ENCODE peak calls at places on chromosomes 1 and 21, in four cellular contexts. One of them, this sample, is unnamed.

GRCh38 chr1:66750578-66750977 is 1.7 kb upstream of the DYNLT5 start:
- DNase-seq in fibroblast of lung: no peak
- DNase-seq in stomach: no peak
- DNase-seq in iPS DF 19.7: no peak
- DNase-seq in this sample: no peak

GRCh38 chr1:60942291-60942690 is 140.1 kb upstream of the NFIA start:
- DNase-seq in fibroblast of lung: no peak
- DNase-seq in stomach: no peak
- DNase-seq in iPS DF 19.7: no peak
- DNase-seq in this sample: no peak

GRCh38 chr1:204712718-204713430 is 27.3 kb upstream of the LRRN2 start:
- DNase-seq in stomach: no peak
- DNase-seq in fibroblast of lung: no peak
- DNase-seq in iPS DF 19.7: no peak
- DNase-seq in this sample: no peak

GRCh38 chr21:15754640-15755039 is 24.9 kb downstream of the USP25 start:
- DNase-seq in stomach: no peak
- DNase-seq in fibroblast of lung: peak
- DNase-seq in iPS DF 19.7: no peak
- DNase-seq in this sample: no peak

GRCh38 chr21:41766883-41767605 is at the start of gene RIPK4:
- DNase-seq in stomach: peak
- DNase-seq in iPS DF 19.7: no peak
- DNase-seq in fibroblast of lung: no peak
- DNase-seq in this sample: no peak

GRCh38 chr1:192889082-192889481 is 80.2 kb downstream of the RGS2 start:
- DNase-seq in stomach: no peak
- DNase-seq in iPS DF 19.7: no peak
- DNase-seq in fibroblast of lung: no peak
- DNase-seq in this sample: no peak

GRCh38 chr1:230167419-230167852 is 100.4 kb downstream of the GALNT2 start:
- DNase-seq in iPS DF 19.7: peak
- DNase-seq in fibroblast of lung: peak
- DNase-seq in stomach: no peak
- DNase-seq in this sample: no peak

GRCh38 chr1:43205671-43206070 is 33.5 kb downstream of the CFAP57 start:
- DNase-seq in iPS DF 19.7: no peak
- DNase-seq in fibroblast of lung: peak
- DNase-seq in stomach: no peak
- DNase-seq in this sample: no peak

GRCh38 chr1:214335567-214335966 is 54.6 kb downstream of the SMYD2 start:
- DNase-seq in iPS DF 19.7: no peak
- DNase-seq in fibroblast of lung: no peak
- DNase-seq in stomach: no peak
- DNase-seq in this sample: no peak

GRCh38 chr1:96756789-96757188 is 35.2 kb downstream of the PTBP2 start:
- DNase-seq in fibroblast of lung: no peak
- DNase-seq in stomach: no peak
- DNase-seq in iPS DF 19.7: no peak
- DNase-seq in this sample: no peak

GRCh38 chr1:91591175-91591968 is 90.7 kb downstream of the CDC7 start:
- DNase-seq in fibroblast of lung: no peak
- DNase-seq in iPS DF 19.7: no peak
- DNase-seq in stomach: no peak
- DNase-seq in this sample: no peak

GRCh38 chr1:212471891-212472675 is 39.4 kb downstream of the NENF start:
- DNase-seq in stomach: no peak
- DNase-seq in fibroblast of lung: no peak
- DNase-seq in iPS DF 19.7: no peak
- DNase-seq in this sample: no peak

GRCh38 chr1:232501856-232502255 is 128.1 kb downstream of the SIPA1L2 start:
- DNase-seq in fibroblast of lung: no peak
- DNase-seq in stomach: no peak
- DNase-seq in iPS DF 19.7: no peak
- DNase-seq in this sample: no peak

GRCh38 chr1:5753431-5754078 is 238.7 kb downstream of the NPHP4 start:
- DNase-seq in iPS DF 19.7: no peak
- DNase-seq in fibroblast of lung: no peak
- DNase-seq in stomach: peak
- DNase-seq in this sample: no peak

GRCh38 chr1:30761312-30762151 is 4.0 kb upstream of the LAPTM5 start:
- DNase-seq in stomach: no peak
- DNase-seq in fibroblast of lung: no peak
- DNase-seq in iPS DF 19.7: no peak
- DNase-seq in this sample: no peak

GRCh38 chr1:58104960-58105359 is 441.6 kb downstream of the OMA1 start:
- DNase-seq in stomach: no peak
- DNase-seq in fibroblast of lung: no peak
- DNase-seq in iPS DF 19.7: no peak
- DNase-seq in this sample: no peak

GRCh38 chr1:158067651-158068050 is 74.2 kb downstream of the KIRREL1 start:
- DNase-seq in fibroblast of lung: peak
- DNase-seq in iPS DF 19.7: no peak
- DNase-seq in stomach: no peak
- DNase-seq in this sample: no peak

GRCh38 chr1:3700631-3701030 is 48.3 kb downstream of the TP73 start:
- DNase-seq in stomach: no peak
- DNase-seq in iPS DF 19.7: no peak
- DNase-seq in fibroblast of lung: no peak
- DNase-seq in this sample: no peak

GRCh38 chr1:113930499-113931161 is 1.5 kb downstream of the HIPK1 start:
- DNase-seq in stomach: no peak
- DNase-seq in fibroblast of lung: peak
- DNase-seq in iPS DF 19.7: no peak
- DNase-seq in this sample: no peak

GRCh38 chr1:248730507-248731335 is 24.8 kb downstream of the LYPD8 start:
- DNase-seq in stomach: no peak
- DNase-seq in fibroblast of lung: no peak
- DNase-seq in iPS DF 19.7: no peak
- DNase-seq in this sample: no peak

This sample was measured in uterus.